ENCODE peak calls at places on chromosomes 3 and 15, in four cellular contexts. B is lower leg skin; W is glutamatergic neuron; D is CD4-positive, alpha-beta T cell. E is an unnamed sample.

GRCh38 chr15:27358751-27359434 is 387.9 kb downstream of the GABRG3 start:
- DNase-seq in W (peak), B (no peak), D (no peak), E (no peak)

GRCh38 chr3:4633078-4634004 is 140.2 kb downstream of the ITPR1 start:
- DNase-seq in B (no peak), D (no peak), W (no peak), E (no peak)

GRCh38 chr3:117510396-117510795 is 800.8 kb downstream of the TUSC7 start:
- DNase-seq in B (no peak), D (no peak), W (no peak), E (no peak)

GRCh38 chr3:180341516-180341915 is 260.4 kb upstream of the TTC14 start:
- DNase-seq in B (no peak), D (no peak), W (no peak), E (no peak)

GRCh38 chr3:72047472-72047871 is 262.5 kb upstream of the PROK2 start:
- DNase-seq in B (no peak), W (no peak), D (no peak), E (no peak)

GRCh38 chr15:85788796-85789495 is 5.8 kb downstream of the KLHL25 start:
- DNase-seq in B (no peak), D (no peak), W (no peak), E (no peak)

GRCh38 chr15:72203507-72203837 is 5.9 kb upstream of the GRAMD2A start:
- DNase-seq in D (no peak), B (peak), W (no peak), E (no peak)

GRCh38 chr15:58472221-58472620 is 40.4 kb downstream of the LIPC start:
- DNase-seq in B (no peak), D (no peak), W (no peak), E (no peak)

GRCh38 chr3:5796541-5796940 is 609.0 kb downstream of the EDEM1 start:
- DNase-seq in D (no peak), W (no peak), B (no peak), E (no peak)

GRCh38 chr3:61594144-61594977 is 33.0 kb downstream of the PTPRG start:
- DNase-seq in D (no peak), B (no peak), W (peak), E (no peak)

GRCh38 chr3:127089487-127090145 is 103.3 kb upstream of the PRR23E start:
- DNase-seq in B (peak), W (peak), D (no peak), E (no peak)

GRCh38 chr3:129320261-129320660 is 41.6 kb downstream of the HMCES start:
- DNase-seq in D (no peak), W (no peak), B (no peak), E (no peak)

GRCh38 chr3:50370594-50370993 is 11.3 kb upstream of the TMEM115 start:
- DNase-seq in B (no peak), D (no peak), W (no peak), E (no peak)

GRCh38 chr15:58551764-58552504 is 120.1 kb downstream of the LIPC start:
- DNase-seq in D (no peak), B (peak), W (no peak), E (no peak)

GRCh38 chr3:114879059-114880031 is 267.7 kb downstream of the ZBTB20 start:
- DNase-seq in W (no peak), B (no peak), D (no peak), E (no peak)

GRCh38 chr15:78004919-78005634 is 72.4 kb downstream of the TBC1D2B start:
- DNase-seq in D (no peak), B (peak), W (no peak), E (no peak)

GRCh38 chr3:132804498-132804897 is 82.3 kb upstream of the NPHP3 start:
- DNase-seq in W (no peak), D (no peak), B (no peak), E (no peak)

GRCh38 chr3:134675726-134676252 is 25.0 kb upstream of the KY start:
- DNase-seq in D (no peak), B (no peak), W (no peak), E (no peak)

GRCh38 chr15:38174691-38175090 is 77.9 kb upstream of the SPRED1 start:
- DNase-seq in W (no peak), B (no peak), D (no peak), E (no peak)

GRCh38 chr15:63915888-63916731 is 82.4 kb upstream of the HERC1 start:
- DNase-seq in B (no peak), D (no peak), W (peak), E (no peak)

GRCh38 chr3:146166450-146167222 is 5.7 kb upstream of the PLOD2 start:
- DNase-seq in D (no peak), W (no peak), B (peak), E (no peak)

GRCh38 chr3:128878556-128879124 is 780 bp upstream of the ACAD9 start:
- DNase-seq in W (no peak), B (peak), D (no peak), E (no peak)

GRCh38 chr15:40331637-40332036 is 8.1 kb downstream of the INAFM2 start:
- DNase-seq in W (no peak), D (no peak), B (no peak), E (no peak)

GRCh38 chr3:113698891-113699465 is 2.5 kb upstream of the USF3 start:
- DNase-seq in B (no peak), W (no peak), D (no peak), E (no peak)

GRCh38 chr15:35696767-35697231 is 150.8 kb upstream of the DPH6 start:
- DNase-seq in D (no peak), B (no peak), W (no peak), E (no peak)

GRCh38 chr15:29815000-29815704 is 7.1 kb downstream of the TJP1 start:
- DNase-seq in D (no peak), W (no peak), B (no peak), E (no peak)

GRCh38 chr3:185937689-185938374 is at the start of gene TRA2B:
- DNase-seq in D (peak), B (peak), W (peak), E (peak)
- TF ChIP-seq CTCF in D (no peak), B (no peak), W (no peak), E (no peak)

GRCh38 chr3:159825216-159825854 is 163.3 kb upstream of the IL12A start:
- DNase-seq in W (no peak), B (no peak), D (no peak), E (no peak)
- TF ChIP-seq CTCF in W (no peak), B (no peak), D (no peak), E (no peak)

GRCh38 chr3:48997102-48997637 is 7.1 kb downstream of the P4HTM start:
- DNase-seq in D (no peak), B (no peak), W (no peak), E (no peak)
- TF ChIP-seq CTCF in D (no peak), B (no peak), W (peak), E (no peak)

DNA sequence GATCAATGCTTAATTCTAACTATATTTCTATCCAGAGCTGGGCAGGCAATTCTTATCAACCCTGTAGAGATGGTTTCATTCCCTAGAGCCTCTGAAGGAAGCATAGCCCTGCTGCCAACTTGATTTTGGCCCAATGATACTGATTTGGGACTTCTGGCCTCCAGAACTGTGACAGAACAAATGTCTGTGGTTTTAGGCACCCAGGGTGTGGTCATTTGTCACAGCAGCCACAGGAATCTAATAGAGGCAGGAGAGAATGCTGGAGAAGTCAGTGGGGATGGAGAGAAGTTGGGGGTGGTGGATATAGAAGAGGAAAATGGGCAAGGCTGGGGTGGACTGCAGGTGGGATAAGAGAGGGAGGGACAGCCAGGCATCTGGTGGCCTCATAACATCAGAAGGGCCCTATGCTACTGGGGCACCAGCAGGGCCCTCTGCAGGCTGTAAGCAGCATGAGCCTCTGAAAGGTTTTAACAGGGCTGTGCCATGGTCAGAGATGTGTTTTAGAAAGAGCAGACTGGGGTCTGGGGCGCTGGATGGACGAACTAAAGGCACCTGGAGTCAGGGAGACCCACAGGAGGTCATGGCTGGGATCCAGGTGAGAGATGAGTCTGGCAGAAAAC is 19.8 kb downstream of the MRPS11 start:
- DNase-seq in W (no peak), B (no peak), D (no peak), E (no peak)
- TF ChIP-seq CTCF in W (no peak), B (no peak), D (no peak), E (no peak)

DNA sequence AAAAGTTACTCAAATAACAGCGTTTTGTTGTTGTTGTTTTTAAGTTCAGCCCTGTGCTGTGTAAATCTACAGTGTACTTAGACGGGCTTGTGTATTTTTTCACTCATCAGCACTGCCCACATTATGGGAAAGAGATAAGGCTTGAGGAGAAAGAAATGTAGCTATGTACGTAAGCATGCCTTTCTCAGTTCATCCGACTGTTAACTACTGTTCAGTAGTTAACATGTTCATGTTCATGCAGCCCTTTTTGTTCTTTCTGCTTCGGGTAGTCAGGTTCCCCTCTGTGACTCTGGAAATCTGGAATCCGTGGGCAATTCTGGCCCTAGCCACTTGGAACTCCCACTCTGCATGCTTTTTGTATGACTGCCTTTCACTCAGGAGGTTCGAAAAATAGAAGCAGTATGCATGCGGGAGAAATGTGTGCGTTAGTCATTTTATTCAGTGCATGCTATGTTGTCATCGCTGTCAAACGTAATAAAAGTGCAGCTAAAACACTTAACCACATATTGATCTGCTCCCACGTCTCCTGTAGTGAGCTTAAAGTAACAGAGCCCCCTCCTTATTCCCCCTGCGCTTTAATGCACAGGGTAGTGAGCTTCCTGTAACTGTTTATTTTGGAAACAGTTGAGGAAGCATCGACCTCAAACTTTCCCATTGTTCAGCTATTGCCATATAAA is 283.1 kb upstream of the NR2F2 start:
- DNase-seq in W (no peak), D (no peak), B (no peak), E (no peak)
- TF ChIP-seq CTCF in W (no peak), D (no peak), B (no peak), E (no peak)

E was measured in omental fat pad.